ENCODE peak calls at places on chromosome 1, in six cellular contexts. K is HFF-Myc, A is hepatocyte, X is tibial nerve, M is OCI-LY7, G is MCF 10A. S is an unnamed sample.
A peak's percentile ranks its signal among the peaks of the same experiment; 100 is the strongest.

GRCh38 chr1:63713627-63714481 is 60.0 kb upstream of the ROR1 start:
- DNase-seq in K (peak; percentile 88), A (no peak), X (no peak), M (no peak), G (peak; percentile 87), S (no peak)

GRCh38 chr1:54538538-54538937 is 9.5 kb upstream of the ACOT11 start:
- DNase-seq in K (no peak), A (no peak), X (no peak), M (no peak), G (no peak), S (no peak)

GRCh38 chr1:115832651-115833050 is 8.3 kb downstream of the NHLH2 start:
- DNase-seq in K (no peak), A (no peak), X (no peak), M (no peak), G (no peak), S (no peak)

GRCh38 chr1:69305621-69306020 is 262.1 kb upstream of the LRRC7 start:
- DNase-seq in K (no peak), A (no peak), X (no peak), M (peak; percentile 19), G (peak; percentile 39), S (no peak)

GRCh38 chr1:23246274-23246673 is 29.0 kb upstream of the HTR1D start:
- DNase-seq in K (no peak), A (no peak), X (no peak), M (no peak), G (no peak), S (no peak)

GRCh38 chr1:31632649-31633048 is 12.0 kb downstream of the PEF1 start:
- DNase-seq in K (no peak), A (no peak), X (no peak), M (no peak), G (no peak), S (no peak)

GRCh38 chr1:27542463-27543273 is 52.7 kb upstream of the WASF2 start:
- DNase-seq in K (no peak), A (peak; percentile 95), X (peak; percentile 55), M (no peak), G (peak; percentile 86), S (no peak)

GRCh38 chr1:1419812-1420653 is 1.0 kb downstream of the ANKRD65 start:
- DNase-seq in K (no peak), A (no peak), X (no peak), M (no peak), G (no peak), S (no peak)

GRCh38 chr1:33943978-33944377 is 80.1 kb downstream of the HMGB4 start:
- DNase-seq in K (peak; percentile 45), A (peak; percentile 49), X (no peak), M (no peak), G (peak; percentile 2), S (no peak)

GRCh38 chr1:26283226-26283853 is 3.5 kb downstream of the SH3BGRL3 start:
- DNase-seq in K (no peak), A (no peak), X (no peak), M (no peak), G (no peak), S (no peak)

GRCh38 chr1:203461717-203462116 is 13.9 kb upstream of the PRELP start:
- DNase-seq in K (no peak), A (no peak), X (no peak), M (peak; percentile 69), G (no peak), S (no peak)

GRCh38 chr1:75085931-75086330 is 48.3 kb upstream of the LHX8 start:
- DNase-seq in K (no peak), A (no peak), X (no peak), M (no peak), G (no peak), S (no peak)

GRCh38 chr1:106952766-106953165 is 103.7 kb upstream of the PRMT6 start:
- DNase-seq in K (no peak), A (no peak), X (no peak), M (no peak), G (peak; percentile 26), S (no peak)

GRCh38 chr1:248823517-248824001 is 2.2 kb downstream of the SH3BP5L start:
- DNase-seq in K (no peak), A (no peak), X (no peak), M (no peak), G (no peak), S (no peak)

GRCh38 chr1:22121421-22121911 is 21.4 kb downstream of the WNT4 start:
- DNase-seq in K (no peak), A (no peak), X (no peak), M (no peak), G (no peak), S (no peak)

GRCh38 chr1:54324750-54325704 is 81.2 kb downstream of the SSBP3 start:
- DNase-seq in K (no peak), A (peak; percentile 26), X (peak; percentile 27), M (no peak), G (no peak), S (no peak)

GRCh38 chr1:245363821-245364220 is 209.0 kb downstream of the KIF26B start:
- DNase-seq in K (no peak), A (peak; percentile 28), X (no peak), M (no peak), G (no peak), S (no peak)

GRCh38 chr1:21839337-21840037 is 27.4 kb downstream of the LDLRAD2 start:
- DNase-seq in K (no peak), A (no peak), X (no peak), M (no peak), G (no peak), S (no peak)

GRCh38 chr1:213572939-213573647 is 414.7 kb upstream of the PROX1 start:
- DNase-seq in K (no peak), A (peak; percentile 28), X (no peak), M (no peak), G (no peak), S (no peak)

GRCh38 chr1:152962876-152963415 is 7.5 kb upstream of the SPRR4 start:
- DNase-seq in K (no peak), A (no peak), X (no peak), M (no peak), G (no peak), S (no peak)

GRCh38 chr1:61442456-61443013 is 282.4 kb downstream of the TM2D1 start:
- DNase-seq in K (no peak), A (no peak), X (no peak), M (no peak), G (no peak), S (no peak)